ENCODE peak calls at places on chromosomes 16 and 17, in six cellular contexts. E, H, Q, W, C and P are unnamed samples.

GRCh38 chr16:88063201-88063773 is 112.1 kb downstream of the BANP start:
- DNase-seq in C (no peak), H (no peak), Q (no peak), E (peak), W (no peak), P (no peak)

GRCh38 chr17:28634211-28634865 is 10.6 kb downstream of the BLTP2 start:
- DNase-seq in C (no peak), Q (peak), H (no peak), W (no peak), E (no peak), P (peak)

GRCh38 chr17:41049110-41049509 is 2.0 kb upstream of the KRTAP2-1 start:
- DNase-seq in E (no peak), C (no peak), Q (peak), H (no peak), W (no peak), P (no peak)

GRCh38 chr17:48336986-48337385 is 93.0 kb downstream of the SKAP1 start:
- DNase-seq in Q (no peak), H (no peak), C (no peak), E (no peak), W (no peak), P (no peak)

GRCh38 chr17:61307905-61308886 is 91.4 kb upstream of the TBX2 start:
- DNase-seq in W (no peak), Q (no peak), H (no peak), C (no peak), E (no peak), P (no peak)

GRCh38 chr17:48510761-48511604 is 19.8 kb downstream of the HOXB1 start:
- DNase-seq in H (no peak), Q (peak), W (no peak), E (no peak), C (no peak), P (no peak)

GRCh38 chr17:47253541-47254402 is at the start of gene ITGB3:
- DNase-seq in W (peak), E (peak), C (peak), Q (peak), H (peak), P (peak)

GRCh38 chr16:71727545-71728324 is 3.2 kb upstream of the PHLPP2 start:
- DNase-seq in C (peak), H (no peak), W (no peak), Q (no peak), E (no peak), P (no peak)

GRCh38 chr17:3962217-3963069 is 1.8 kb downstream of the ATP2A3 start:
- DNase-seq in Q (no peak), E (no peak), W (no peak), C (peak), H (no peak), P (no peak)
- H3K4me3 ChIP-seq in Q (no peak), E (peak), W (peak), C (peak), H (peak), P (no peak)

GRCh38 chr17:20174588-20175265 is 165.6 kb downstream of the SPECC1 start:
- DNase-seq in C (no peak), H (no peak), Q (peak), E (no peak), W (no peak), P (no peak)
- H3K4me3 ChIP-seq in C (no peak), H (no peak), Q (no peak), E (no peak), W (no peak), P (no peak)

GRCh38 chr16:559411-560207 is 585 bp upstream of the PRR35 start:
- DNase-seq in H (no peak), C (no peak), E (no peak), W (no peak), Q (no peak), P (no peak)

GRCh38 chr16:560701-561412 is 663 bp downstream of the PRR35 start:
- DNase-seq in Q (no peak), E (no peak), W (peak), H (no peak), C (no peak), P (no peak)

GRCh38 chr16:559021-559380 is 1.2 kb upstream of the PRR35 start:
- DNase-seq in C (no peak), Q (no peak), E (no peak), W (no peak), H (no peak), P (no peak)

GRCh38 chr16:561413-561794 is 1.2 kb downstream of the PRR35 start:
- DNase-seq in C (no peak), E (no peak), H (no peak), W (no peak), Q (no peak), P (no peak)

GRCh38 chr16:560221-560700 is at the start of gene PRR35:
- DNase-seq in W (no peak), E (no peak), C (no peak), H (no peak), Q (no peak), P (no peak)
- H3K4me3 ChIP-seq in W (peak), E (no peak), C (no peak), H (no peak), Q (no peak), P (peak)

DNA sequence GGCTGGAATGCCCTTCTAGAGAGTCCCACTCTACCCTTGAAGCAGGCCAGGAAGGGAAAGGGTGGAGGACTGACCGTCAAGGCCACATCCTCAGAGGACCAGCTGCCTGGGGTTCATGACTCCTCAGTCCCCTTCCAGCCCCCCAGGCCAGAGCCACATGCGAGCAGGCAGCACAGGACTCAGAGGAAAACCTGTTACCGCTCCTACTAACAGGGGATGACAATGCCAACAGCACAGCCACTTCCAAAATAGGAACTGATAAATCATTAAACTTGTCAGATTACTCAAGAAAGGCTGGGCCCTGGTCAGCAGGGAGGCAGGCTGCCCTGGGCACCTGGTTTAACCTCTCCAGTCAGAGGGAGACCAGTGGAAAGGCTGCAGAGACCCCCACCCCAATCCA is 206.2 kb upstream of the SDK2 start:
- DNase-seq in Q (no peak), H (no peak), C (no peak), E (no peak), W (no peak), P (no peak)
- H3K4me3 ChIP-seq in Q (no peak), H (no peak), C (no peak), E (no peak), W (no peak), P (no peak)

GRCh38 chr17:31321481-31321880 is at the start of gene EVI2A:
- DNase-seq in Q (peak), E (peak), H (peak), W (no peak), C (peak), P (no peak)
- H3K4me3 ChIP-seq in Q (no peak), E (peak), H (peak), W (no peak), C (peak), P (peak)

GRCh38 chr16:53509906-53510703 is 7.1 kb upstream of the AKTIP start:
- DNase-seq in W (peak), H (peak), Q (peak), E (peak), C (peak), P (peak)
- H3K4me3 ChIP-seq in W (no peak), H (no peak), Q (no peak), E (no peak), C (no peak), P (no peak)

DNA sequence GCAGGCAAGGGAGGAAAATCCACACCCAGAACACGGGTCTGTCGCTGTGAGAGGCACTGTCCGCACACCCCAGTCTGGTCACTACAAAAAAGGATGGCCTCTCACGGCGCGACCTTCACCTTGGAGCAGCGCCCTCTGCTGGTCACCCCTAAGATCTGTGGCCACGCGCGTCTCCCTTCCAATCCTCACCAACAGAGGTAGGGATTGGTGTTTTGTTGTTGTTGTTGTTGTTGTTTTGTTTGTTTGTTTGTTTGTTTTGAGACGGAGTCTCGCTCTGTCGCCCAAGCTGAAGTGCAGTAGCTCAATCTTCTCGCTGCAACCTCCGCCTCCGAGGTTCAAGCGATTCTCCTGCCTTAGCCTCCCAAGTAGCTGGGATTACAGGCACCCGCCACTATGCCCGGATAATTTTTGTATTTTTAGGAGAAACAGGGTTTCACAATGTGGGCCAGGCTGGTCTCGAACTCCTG is 15.0 kb upstream of the C17orf58 start:
- DNase-seq in W (peak), Q (peak), E (peak), C (peak), H (peak), P (no peak)
- H3K4me3 ChIP-seq in W (no peak), Q (no peak), E (no peak), C (peak), H (peak), P (peak)